ENCODE peak calls at places on chromosomes 5 and 9, in eight cellular contexts. G is NCI-H146, V is epithelial cell of prostate, U is chondrocyte, X is NCI-H748 treated with DMSO at 0.1 percent for 48 hours, K is epithelial cell of esophagus, E is LHCN-M2, J is WERI-Rb-1. W is an unnamed sample.

GRCh38 chr5:68243681-68244080 is 28.1 kb downstream of the PIK3R1 start:
- DNase-seq in G (no peak), V (no peak), U (no peak), X (peak), K (no peak), E (no peak), J (no peak), W (peak)

GRCh38 chr9:77707696-77708095 is 59.6 kb upstream of the GNA14 start:
- DNase-seq in G (no peak), V (peak), U (no peak), X (no peak), K (peak), E (peak), J (no peak), W (no peak)

GRCh38 chr9:137720571-137721110 is 101.8 kb downstream of the EHMT1 start:
- DNase-seq in G (no peak), V (peak), U (no peak), X (no peak), K (peak), E (no peak), J (no peak), W (no peak)

GRCh38 chr9:110101531-110102161 is 106.3 kb downstream of the C9orf152 start:
- DNase-seq in G (no peak), V (no peak), U (no peak), X (no peak), K (no peak), E (peak), J (peak), W (peak)

GRCh38 chr9:93081081-93081529 is 14.9 kb upstream of the CARD19 start:
- DNase-seq in G (no peak), V (no peak), U (peak), X (no peak), K (no peak), E (peak), J (no peak), W (no peak)

GRCh38 chr9:132141364-132141947 is 20.4 kb upstream of the NTNG2 start:
- DNase-seq in G (peak), V (no peak), U (no peak), X (peak), K (no peak), E (peak), J (no peak), W (peak)

GRCh38 chr5:82338731-82339130 is 60.6 kb upstream of the RPS23 start:
- DNase-seq in G (no peak), V (no peak), U (no peak), X (no peak), K (no peak), E (no peak), J (no peak), W (no peak)

GRCh38 chr5:115584501-115584900 is 17.8 kb downstream of the TICAM2 start:
- DNase-seq in G (no peak), V (no peak), U (no peak), X (no peak), K (no peak), E (no peak), J (no peak), W (no peak)

GRCh38 chr5:157611571-157612067 is 36.0 kb upstream of the ADAM19 start:
- DNase-seq in G (no peak), V (no peak), U (no peak), X (no peak), K (peak), E (peak), J (no peak), W (peak)

GRCh38 chr9:121972501-121972981 is 120.6 kb downstream of the TTLL11 start:
- DNase-seq in G (no peak), V (peak), U (no peak), X (no peak), K (peak), E (peak), J (no peak), W (peak)

GRCh38 chr5:127684722-127685467 is 18.3 kb upstream of the CCDC192 start:
- DNase-seq in G (peak), V (no peak), U (no peak), X (no peak), K (peak), E (peak), J (no peak), W (no peak)

GRCh38 chr9:86408121-86408520 is 53.9 kb upstream of the TUT7 start:
- DNase-seq in G (no peak), V (peak), U (no peak), X (no peak), K (peak), E (peak), J (no peak), W (no peak)

GRCh38 chr9:134551657-134552348 is 89.8 kb upstream of the COL5A1 start:
- DNase-seq in G (no peak), V (no peak), U (peak), X (no peak), K (no peak), E (peak), J (no peak), W (no peak)

GRCh38 chr9:32579706-32580331 is 6.9 kb upstream of the NDUFB6 start:
- DNase-seq in G (peak), V (no peak), U (no peak), X (peak), K (peak), E (peak), J (peak), W (peak)

GRCh38 chr5:44189255-44189654 is 200.0 kb downstream of the FGF10 start:
- DNase-seq in G (no peak), V (no peak), U (no peak), X (no peak), K (no peak), E (no peak), J (no peak), W (no peak)

GRCh38 chr5:174083041-174083827 is 37.7 kb downstream of the NSG2 start:
- DNase-seq in G (no peak), V (no peak), U (no peak), X (peak), K (no peak), E (no peak), J (no peak), W (peak)

GRCh38 chr9:93110400-93110855 is 14.4 kb downstream of the CARD19 start:
- DNase-seq in G (no peak), V (no peak), U (peak), X (no peak), K (no peak), E (no peak), J (no peak), W (no peak)

GRCh38 chr5:35313296-35313695 is 83.0 kb upstream of the PRLR start:
- DNase-seq in G (no peak), V (peak), U (no peak), X (no peak), K (peak), E (peak), J (no peak), W (no peak)

GRCh38 chr5:172554562-172554961 is 86.5 kb upstream of the NEURL1B start:
- DNase-seq in G (no peak), V (no peak), U (peak), X (no peak), K (no peak), E (no peak), J (peak), W (no peak)

GRCh38 chr5:132813599-132814440 is 718 bp downstream of the SOWAHA start:
- DNase-seq in G (peak), V (no peak), U (no peak), X (no peak), K (peak), E (no peak), J (peak), W (peak)

GRCh38 chr9:83472221-83472665 is 66.0 kb downstream of the FRMD3 start:
- DNase-seq in G (peak), V (peak), U (no peak), X (no peak), K (peak), E (peak), J (no peak), W (peak)

GRCh38 chr5:124927735-124928134 is 181.3 kb upstream of the ZNF608 start:
- DNase-seq in G (no peak), V (no peak), U (no peak), X (no peak), K (peak), E (peak), J (no peak), W (no peak)

GRCh38 chr5:101036778-101037177 is 133.7 kb upstream of the ST8SIA4 start:
- DNase-seq in G (no peak), V (no peak), U (no peak), X (no peak), K (no peak), E (no peak), J (no peak), W (no peak)